ENCODE peak calls at places on chromosomes 5 and 9, in five cellular contexts. P, C, O, F and J are unnamed samples.

GRCh38 chr5:34007116-34007674 is 655 bp downstream of the AMACR start:
- DNase-seq in C (no peak), F (no peak), P (no peak), O (peak; percentile 15), J (no peak)

GRCh38 chr5:136285501-136285900 is 79.8 kb downstream of the TRPC7 start:
- DNase-seq in O (no peak), C (no peak), P (no peak), F (no peak), J (no peak)

GRCh38 chr5:151234476-151235238 is 10.8 kb upstream of the CCDC69 start:
- DNase-seq in F (peak; percentile 21), C (no peak), O (peak; percentile 67), P (peak; percentile 38), J (no peak)

GRCh38 chr5:92513067-92513466 is 1068.0 kb downstream of the NR2F1-AS1 start:
- DNase-seq in C (no peak), P (no peak), F (no peak), O (no peak), J (no peak)

GRCh38 chr5:52994266-52994665 is 5.1 kb downstream of the ITGA2 start:
- DNase-seq in F (no peak), O (no peak), C (no peak), P (no peak), J (no peak)

GRCh38 chr9:82208741-82209450 is 220.3 kb downstream of the SPATA31D1 start:
- DNase-seq in C (no peak), O (no peak), P (no peak), F (no peak), J (no peak)

GRCh38 chr9:120714846-120715231 is 569 bp upstream of the MEGF9 start:
- DNase-seq in C (no peak), F (no peak), P (no peak), O (no peak), J (no peak)

GRCh38 chr9:90054810-90055209 is 450.0 kb downstream of the GADD45G start:
- DNase-seq in C (no peak), O (no peak), F (no peak), P (no peak), J (no peak)

GRCh38 chr5:59317023-59317771 is 576.3 kb downstream of the PDE4D start:
- DNase-seq in F (no peak), P (peak; percentile 69), O (no peak), C (no peak), J (no peak)

GRCh38 chr5:29845206-29845605 is 1348.3 kb upstream of the CDH6 start:
- DNase-seq in P (no peak), F (no peak), C (no peak), O (no peak), J (no peak)

GRCh38 chr9:34796924-34797323 is 87.0 kb upstream of the CCL21 start:
- DNase-seq in O (no peak), P (no peak), C (no peak), F (no peak), J (no peak)

GRCh38 chr9:135217836-135218235 is 130.4 kb downstream of the OLFM1 start:
- DNase-seq in C (no peak), F (no peak), O (no peak), P (no peak), J (no peak)

GRCh38 chr5:103034662-103035392 is 85.1 kb downstream of the GIN1 start:
- DNase-seq in C (no peak), O (no peak), P (no peak), F (no peak), J (no peak)

GRCh38 chr5:139379626-139380449 is 3.3 kb downstream of the SLC23A1 start:
- DNase-seq in F (no peak), C (no peak), O (no peak), P (no peak), J (no peak)

GRCh38 chr9:7967851-7968250 is 168.3 kb upstream of the DMAC1 start:
- DNase-seq in F (no peak), P (no peak), O (no peak), C (no peak), J (no peak)

GRCh38 chr5:105945203-105945972 is 1725.3 kb downstream of the EFNA5 start:
- DNase-seq in F (no peak), P (no peak), C (no peak), O (no peak), J (no peak)

GRCh38 chr5:143652104-143652700 is 159.8 kb upstream of the HMHB1 start:
- DNase-seq in O (no peak), C (no peak), F (peak; percentile 74), P (no peak), J (no peak)

GRCh38 chr5:14915291-14915976 is 43.9 kb upstream of the ANKH start:
- DNase-seq in P (no peak), C (no peak), O (no peak), F (peak; percentile 84), J (no peak)

GRCh38 chr9:3708751-3709150 is 182.9 kb upstream of the RFX3 start:
- DNase-seq in O (no peak), C (no peak), F (peak; percentile 30), P (no peak), J (no peak)

GRCh38 chr5:62779010-62779422 is 200.4 kb downstream of the LRRC70 start:
- DNase-seq in P (peak; percentile 44), F (peak; percentile 34), O (no peak), C (no peak), J (peak; percentile 23)

GRCh38 chr5:98214240-98215051 is 559.0 kb upstream of the RGMB start:
- DNase-seq in F (peak; percentile 79), C (no peak), O (no peak), P (no peak), J (no peak)

GRCh38 chr9:134376386-134377142 is 50.3 kb downstream of the RXRA start:
- DNase-seq in O (no peak), C (no peak), F (no peak), P (no peak), J (no peak)

GRCh38 chr5:67528953-67529352 is 332.4 kb upstream of the CD180 start:
- DNase-seq in O (peak; percentile 8), C (no peak), F (no peak), P (no peak), J (no peak)

GRCh38 chr9:16449331-16449730 is 421.1 kb downstream of the BNC2 start:
- DNase-seq in C (no peak), P (no peak), O (no peak), F (no peak), J (no peak)

GRCh38 chr5:94908889-94909480 is 290.5 kb downstream of the SLF1 start:
- DNase-seq in P (peak; percentile 19), F (peak; percentile 8), C (no peak), O (no peak), J (peak; percentile 5)

GRCh38 chr5:63794296-63794695 is 167.9 kb downstream of the HTR1A start:
- DNase-seq in C (no peak), P (no peak), O (no peak), F (no peak), J (no peak)

GRCh38 chr9:16030513-16031185 is 477.8 kb downstream of the CCDC171 start:
- DNase-seq in F (peak; percentile 99), P (peak; percentile 91), O (peak; percentile 32), C (no peak), J (no peak)

GRCh38 chr5:177405805-177406204 is 3.6 kb downstream of the F12 start:
- DNase-seq in O (no peak), C (no peak), P (no peak), F (no peak), J (no peak)

GRCh38 chr9:89716559-89716958 is 111.7 kb downstream of the GADD45G start:
- DNase-seq in P (no peak), F (no peak), C (no peak), O (no peak), J (no peak)

GRCh38 chr9:108056083-108056804 is 566.7 kb upstream of the KLF4 start:
- DNase-seq in P (no peak), F (peak; percentile 65), C (no peak), O (no peak), J (no peak)

GRCh38 chr9:97366889-97367288 is 45.0 kb upstream of the TDRD7 start:
- DNase-seq in O (no peak), F (no peak), C (no peak), P (no peak), J (no peak)

GRCh38 chr5:168908207-168908606 is 329.0 kb upstream of the PANK3 start:
- DNase-seq in C (no peak), P (no peak), F (peak; percentile 80), O (no peak), J (no peak)

GRCh38 chr9:74963043-74963442 is 10.3 kb upstream of the C9orf40 start:
- DNase-seq in P (no peak), C (no peak), O (no peak), F (no peak), J (no peak)

GRCh38 chr9:89437772-89438171 is 60.1 kb downstream of the SEMA4D start:
- DNase-seq in O (no peak), C (no peak), P (no peak), F (no peak), J (no peak)

GRCh38 chr9:89522261-89522978 is 24.5 kb upstream of the SEMA4D start:
- DNase-seq in C (peak; percentile 45), O (peak; percentile 83), F (no peak), P (no peak), J (peak; percentile 86)

GRCh38 chr5:149834246-149834855 is 104.2 kb downstream of the PPARGC1B start:
- DNase-seq in C (no peak), O (no peak), P (peak; percentile 75), F (peak; percentile 68), J (peak; percentile 43)